ENCODE peak calls at places on chromosome 11, in ten cellular contexts. G is amniotic stem cell; V is stimulated activated naive CD8-positive, alpha-beta T cell treated with anti-CD3 and anti-CD28 coated beads, Interleukin-15, Interleukin-2, amounts not matched to agents 100 U/mL and 50 U/mL, for 24 hours; Z is COLO829; B is kidney glomerular epithelial cell; K is heart right ventricle; U is astrocyte of the hippocampus; F is SW 1271; M is body of pancreas; D is GF-D8. I is an unnamed sample.

GRCh38 chr11:93196816-93197382 is 892 bp downstream of the SLC36A4 start:
- DNase-seq in V (no peak), G (no peak), K (no peak), M (no peak), B (peak), F (no peak), D (no peak), U (no peak), Z (peak), I (peak)

GRCh38 chr11:12066056-12066798 is 44.2 kb upstream of the MICAL2 start:
- DNase-seq in Z (no peak), K (no peak), V (no peak), D (no peak), U (peak), M (no peak), F (peak), B (peak), G (peak), I (peak)

GRCh38 chr11:44861829-44862545 is 88.7 kb downstream of the TP53I11 start:
- DNase-seq in B (peak), F (peak), D (peak), M (peak), G (peak), V (peak), K (peak), Z (peak), U (peak), I (peak)

GRCh38 chr11:117192401-117192875 is 6.7 kb upstream of the TAGLN start:
- DNase-seq in D (no peak), B (no peak), F (no peak), V (no peak), U (no peak), G (no peak), K (no peak), Z (no peak), M (no peak), I (no peak)

GRCh38 chr11:36015806-36016205 is 71.9 kb downstream of the LDLRAD3 start:
- DNase-seq in D (no peak), M (peak), K (peak), V (no peak), F (no peak), B (no peak), G (no peak), Z (no peak), U (peak), I (no peak)

GRCh38 chr11:57728829-57729228 is 12.5 kb upstream of the SELENOH start:
- DNase-seq in F (no peak), V (no peak), M (no peak), Z (no peak), K (no peak), B (no peak), U (no peak), D (no peak), G (no peak), I (no peak)

GRCh38 chr11:32892355-32893090 is at the start of gene QSER1:
- DNase-seq in B (peak), M (peak), K (peak), Z (peak), V (peak), F (peak), U (peak), G (no peak), D (peak), I (no peak)

GRCh38 chr11:57597461-57597892 is at the start of gene SERPING1:
- DNase-seq in D (no peak), K (peak), G (no peak), F (no peak), U (no peak), M (peak), B (no peak), Z (no peak), V (no peak), I (peak)

GRCh38 chr11:125079151-125079877 is 16.2 kb downstream of the SLC37A2 start:
- DNase-seq in U (peak), V (no peak), G (no peak), M (no peak), D (no peak), B (no peak), Z (no peak), F (no peak), K (no peak), I (no peak)

GRCh38 chr11:8387141-8387540 is 123.5 kb upstream of the LMO1 start:
- DNase-seq in K (no peak), G (no peak), D (no peak), F (no peak), Z (no peak), B (no peak), V (no peak), U (no peak), M (no peak), I (no peak)

GRCh38 chr11:70281114-70281729 is 10.7 kb downstream of the PPFIA1 start:
- DNase-seq in K (peak), Z (no peak), V (no peak), B (no peak), M (no peak), F (no peak), G (peak), U (peak), D (no peak), I (no peak)

GRCh38 chr11:59573216-59573615 is 42.4 kb downstream of the OSBP start:
- DNase-seq in D (no peak), M (no peak), U (peak), V (no peak), G (peak), Z (no peak), F (peak), B (peak), K (no peak), I (peak)

GRCh38 chr11:132838621-132839020 is 693.7 kb downstream of the OPCML start:
- DNase-seq in D (no peak), K (no peak), F (no peak), M (no peak), G (no peak), B (no peak), U (peak), V (no peak), Z (no peak), I (no peak)

GRCh38 chr11:15180212-15180814 is 65.6 kb downstream of the INSC start:
- DNase-seq in K (no peak), D (no peak), B (no peak), G (no peak), F (no peak), V (no peak), Z (no peak), M (no peak), U (no peak), I (no peak)

GRCh38 chr11:42967653-42968052 is 344.1 kb upstream of the API5 start:
- DNase-seq in G (no peak), K (no peak), F (no peak), V (no peak), M (no peak), D (no peak), U (no peak), Z (no peak), B (no peak), I (no peak)

GRCh38 chr11:28529540-28530410 is 421.6 kb downstream of the METTL15 start:
- DNase-seq in V (no peak), B (peak), D (no peak), U (peak), Z (peak), K (no peak), M (no peak), F (peak), G (peak), I (peak)

GRCh38 chr11:71453911-71454304 is 905 bp downstream of the NADSYN1 start:
- DNase-seq in G (no peak), U (no peak), M (no peak), K (no peak), D (no peak), B (no peak), V (no peak), F (no peak), Z (no peak), I (no peak)

GRCh38 chr11:79167510-79168188 is 273.2 kb downstream of the TENM4 start:
- DNase-seq in B (peak), F (no peak), Z (no peak), G (no peak), U (peak), V (no peak), K (no peak), M (no peak), D (no peak), I (peak)

GRCh38 chr11:57071829-57072228 is 83.1 kb downstream of the OR5AK2 start:
- DNase-seq in K (no peak), Z (no peak), F (peak), B (no peak), D (no peak), G (no peak), M (no peak), U (peak), V (no peak), I (peak)

GRCh38 chr11:44627911-44628729 is 62.7 kb downstream of the CD82 start:
- DNase-seq in G (no peak), K (peak), F (no peak), B (peak), U (peak), M (peak), Z (no peak), V (no peak), D (no peak), I (peak)

GRCh38 chr11:95262994-95263764 is 32.2 kb upstream of the SESN3 start:
- DNase-seq in Z (no peak), K (no peak), M (no peak), D (no peak), V (no peak), F (no peak), G (no peak), B (no peak), U (no peak), I (no peak)

GRCh38 chr11:129828301-129828836 is 12.7 kb downstream of the TMEM45B start:
- DNase-seq in Z (no peak), K (no peak), B (peak), F (no peak), D (peak), V (no peak), G (no peak), M (peak), U (no peak), I (peak)

GRCh38 chr11:44960200-44960845 is 9.6 kb upstream of the TP53I11 start:
- DNase-seq in K (no peak), B (peak), F (no peak), U (no peak), M (no peak), G (no peak), V (no peak), D (no peak), Z (no peak), I (peak)

GRCh38 chr11:38365274-38365673 is 1767.2 kb upstream of the RAG2 start:
- DNase-seq in G (no peak), U (no peak), F (no peak), K (no peak), D (no peak), M (no peak), Z (no peak), V (no peak), B (no peak), I (no peak)

GRCh38 chr11:43582837-43583462 is 97.6 kb upstream of the HSD17B12 start:
- DNase-seq in U (peak), V (no peak), B (no peak), M (no peak), G (no peak), F (no peak), D (no peak), Z (no peak), K (no peak), I (no peak)

GRCh38 chr11:73795925-73796632 is 8.4 kb downstream of the MRPL48 start:
- DNase-seq in K (no peak), B (no peak), Z (no peak), V (no peak), F (no peak), U (no peak), G (no peak), M (peak), D (no peak), I (no peak)

GRCh38 chr11:82854242-82854641 is 46.0 kb downstream of the PRCP start:
- DNase-seq in G (no peak), K (no peak), D (no peak), B (no peak), F (peak), V (no peak), Z (no peak), M (no peak), U (no peak), I (no peak)

GRCh38 chr11:616320-617220 is 820 bp upstream of the IRF7 start:
- DNase-seq in U (no peak), B (no peak), D (peak), V (no peak), K (no peak), F (no peak), M (no peak), Z (no peak), G (no peak), I (no peak)

GRCh38 chr11:61120099-61120864 is 18.0 kb downstream of the CD5 start:
- DNase-seq in F (no peak), B (no peak), G (no peak), V (no peak), K (no peak), M (no peak), U (no peak), Z (no peak), D (no peak), I (no peak)

GRCh38 chr11:118241191-118242098 is 10.7 kb downstream of the MPZL3 start:
- DNase-seq in V (peak), Z (peak), B (no peak), M (peak), G (no peak), K (peak), F (peak), U (peak), D (peak), I (peak)

GRCh38 chr11:71251761-71252433 is 480 bp downstream of the SHANK2 start:
- DNase-seq in K (no peak), F (no peak), U (peak), G (no peak), B (peak), D (no peak), V (no peak), Z (no peak), M (peak), I (no peak)

GRCh38 chr11:118304809-118305248 is 299 bp downstream of the CD3E start:
- DNase-seq in V (peak), U (no peak), D (no peak), K (no peak), G (no peak), M (no peak), Z (no peak), B (no peak), F (no peak), I (no peak)

GRCh38 chr11:117315285-117316196 is 515 bp downstream of the BACE1 start:
- DNase-seq in Z (no peak), D (no peak), B (no peak), U (peak), M (no peak), V (peak), F (no peak), K (no peak), G (no peak), I (no peak)

GRCh38 chr11:76661835-76662434 is 8.6 kb downstream of the LRRC32 start:
- DNase-seq in B (no peak), U (peak), M (no peak), F (no peak), V (no peak), Z (no peak), D (no peak), G (no peak), K (no peak), I (no peak)

GRCh38 chr11:126834149-126834548 is 166.4 kb downstream of the KIRREL3 start:
- DNase-seq in Z (no peak), K (no peak), D (no peak), B (peak), V (no peak), U (peak), F (no peak), G (peak), M (no peak), I (peak)